ENCODE peak calls at places on chromosomes 2 and 18, in six cellular contexts. One of them, this sample, is unnamed.

GRCh38 chr2:233822101-233822771 is 32.1 kb downstream of the HJURP start:
- DNase-seq in GM10248: no peak
- DNase-seq in effector CD4-positive, alpha-beta T cell: no peak
- DNase-seq in cardiac muscle cell: no peak
- DNase-seq in NCI-H1436: no peak
- DNase-seq in RPMI8226: no peak
- DNase-seq in this sample: no peak

GRCh38 chr18:74512321-74513053 is 16.3 kb downstream of the CNDP2 start:
- DNase-seq in effector CD4-positive, alpha-beta T cell: no peak
- DNase-seq in RPMI8226: no peak
- DNase-seq in GM10248: no peak
- DNase-seq in NCI-H1436: no peak
- DNase-seq in cardiac muscle cell: no peak
- DNase-seq in this sample: no peak

GRCh38 chr2:224009605-224010330 is 29.3 kb downstream of the SERPINE2 start:
- DNase-seq in effector CD4-positive, alpha-beta T cell: no peak
- DNase-seq in cardiac muscle cell: no peak
- DNase-seq in RPMI8226: no peak
- DNase-seq in GM10248: no peak
- DNase-seq in NCI-H1436: no peak
- DNase-seq in this sample: no peak

GRCh38 chr2:70084973-70085710 is 2.1 kb upstream of the PCBP1 start:
- DNase-seq in NCI-H1436: peak
- DNase-seq in GM10248: no peak
- DNase-seq in cardiac muscle cell: no peak
- DNase-seq in effector CD4-positive, alpha-beta T cell: peak
- DNase-seq in RPMI8226: peak
- DNase-seq in this sample: no peak

GRCh38 chr2:2827237-2827636 is 496.2 kb upstream of the MYT1L start:
- DNase-seq in NCI-H1436: no peak
- DNase-seq in GM10248: no peak
- DNase-seq in cardiac muscle cell: no peak
- DNase-seq in RPMI8226: no peak
- DNase-seq in effector CD4-positive, alpha-beta T cell: no peak
- DNase-seq in this sample: no peak

GRCh38 chr18:75827781-75828274 is 400.3 kb upstream of the SMIM21 start:
- DNase-seq in RPMI8226: no peak
- DNase-seq in NCI-H1436: no peak
- DNase-seq in effector CD4-positive, alpha-beta T cell: no peak
- DNase-seq in cardiac muscle cell: no peak
- DNase-seq in GM10248: no peak
- DNase-seq in this sample: no peak

GRCh38 chr2:191374366-191374765 is 129.2 kb downstream of the MYO1B start:
- DNase-seq in RPMI8226: no peak
- DNase-seq in cardiac muscle cell: no peak
- DNase-seq in NCI-H1436: no peak
- DNase-seq in effector CD4-positive, alpha-beta T cell: no peak
- DNase-seq in GM10248: no peak
- DNase-seq in this sample: no peak

GRCh38 chr2:152402780-152403388 is 67.9 kb downstream of the FMNL2 start:
- DNase-seq in NCI-H1436: no peak
- DNase-seq in cardiac muscle cell: no peak
- DNase-seq in effector CD4-positive, alpha-beta T cell: no peak
- DNase-seq in RPMI8226: peak
- DNase-seq in GM10248: no peak
- DNase-seq in this sample: peak

GRCh38 chr2:67216881-67217280 is 180.3 kb upstream of the ETAA1 start:
- DNase-seq in NCI-H1436: no peak
- DNase-seq in GM10248: no peak
- DNase-seq in cardiac muscle cell: no peak
- DNase-seq in RPMI8226: no peak
- DNase-seq in effector CD4-positive, alpha-beta T cell: no peak
- DNase-seq in this sample: no peak

GRCh38 chr2:144522741-144523605 is 3.1 kb upstream of the ZEB2 start:
- DNase-seq in effector CD4-positive, alpha-beta T cell: no peak
- DNase-seq in RPMI8226: no peak
- DNase-seq in GM10248: no peak
- DNase-seq in cardiac muscle cell: no peak
- DNase-seq in NCI-H1436: no peak
- DNase-seq in this sample: no peak

This sample was measured in NCI-H460.